ENCODE peak calls at places on chromosomes 6 and 20, in eight cellular contexts. One of them, this sample, is unnamed.

GRCh38 chr6:19879663-19880062 is 42.5 kb downstream of the ID4 start:
- DNase-seq in cardiac muscle cell: no peak
- DNase-seq in BE2C: no peak
- DNase-seq in heart right ventricle: no peak
- DNase-seq in OCI-LY7: no peak
- DNase-seq in heart left ventricle: no peak
- DNase-seq in iPS DF 6.9: no peak
- DNase-seq in breast epithelium: no peak
- DNase-seq in this sample: no peak

GRCh38 chr6:7042056-7042653 is 65.6 kb upstream of the RREB1 start:
- DNase-seq in BE2C: no peak
- DNase-seq in breast epithelium: peak
- DNase-seq in OCI-LY7: no peak
- DNase-seq in heart left ventricle: peak
- DNase-seq in cardiac muscle cell: no peak
- DNase-seq in iPS DF 6.9: no peak
- DNase-seq in heart right ventricle: no peak
- DNase-seq in this sample: no peak

GRCh38 chr20:59010995-59011873 is 4.2 kb upstream of the CTSZ start:
- DNase-seq in breast epithelium: peak
- DNase-seq in heart right ventricle: no peak
- DNase-seq in OCI-LY7: no peak
- DNase-seq in cardiac muscle cell: no peak
- DNase-seq in iPS DF 6.9: no peak
- DNase-seq in BE2C: no peak
- DNase-seq in heart left ventricle: peak
- DNase-seq in this sample: no peak

GRCh38 chr20:46073443-46073842 is 16.3 kb downstream of the NCOA5 start:
- DNase-seq in heart right ventricle: no peak
- DNase-seq in cardiac muscle cell: no peak
- DNase-seq in heart left ventricle: no peak
- DNase-seq in BE2C: no peak
- DNase-seq in iPS DF 6.9: no peak
- DNase-seq in OCI-LY7: no peak
- DNase-seq in breast epithelium: no peak
- DNase-seq in this sample: no peak

GRCh38 chr6:11292837-11293236 is 60.4 kb upstream of the NEDD9 start:
- DNase-seq in heart right ventricle: no peak
- DNase-seq in OCI-LY7: no peak
- DNase-seq in breast epithelium: no peak
- DNase-seq in cardiac muscle cell: no peak
- DNase-seq in BE2C: no peak
- DNase-seq in iPS DF 6.9: no peak
- DNase-seq in heart left ventricle: no peak
- DNase-seq in this sample: no peak

GRCh38 chr20:62618622-62619529 is 23.4 kb upstream of the SLCO4A1 start:
- DNase-seq in breast epithelium: no peak
- DNase-seq in heart right ventricle: no peak
- DNase-seq in BE2C: no peak
- DNase-seq in OCI-LY7: peak
- DNase-seq in iPS DF 6.9: no peak
- DNase-seq in heart left ventricle: no peak
- DNase-seq in cardiac muscle cell: no peak
- DNase-seq in this sample: peak

GRCh38 chr6:80638222-80639055 is 532.0 kb downstream of the BCKDHB start:
- DNase-seq in breast epithelium: peak
- DNase-seq in heart right ventricle: no peak
- DNase-seq in heart left ventricle: no peak
- DNase-seq in iPS DF 6.9: no peak
- DNase-seq in cardiac muscle cell: peak
- DNase-seq in OCI-LY7: no peak
- DNase-seq in BE2C: peak
- DNase-seq in this sample: no peak

GRCh38 chr20:50335105-50335504 is 144.5 kb downstream of the CEBPB start:
- DNase-seq in iPS DF 6.9: peak
- DNase-seq in OCI-LY7: peak
- DNase-seq in heart left ventricle: no peak
- DNase-seq in heart right ventricle: no peak
- DNase-seq in cardiac muscle cell: peak
- DNase-seq in breast epithelium: peak
- DNase-seq in BE2C: peak
- DNase-seq in this sample: peak

GRCh38 chr20:57880155-57880648 is 170.4 kb upstream of the PMEPA1 start:
- DNase-seq in OCI-LY7: no peak
- DNase-seq in heart left ventricle: peak
- DNase-seq in cardiac muscle cell: no peak
- DNase-seq in iPS DF 6.9: no peak
- DNase-seq in BE2C: no peak
- DNase-seq in breast epithelium: peak
- DNase-seq in heart right ventricle: no peak
- DNase-seq in this sample: no peak

GRCh38 chr6:52881996-52882841 is 27.3 kb downstream of the GSTA3 start:
- DNase-seq in heart right ventricle: peak
- DNase-seq in BE2C: peak
- DNase-seq in cardiac muscle cell: peak
- DNase-seq in heart left ventricle: peak
- DNase-seq in OCI-LY7: peak
- DNase-seq in iPS DF 6.9: peak
- DNase-seq in breast epithelium: peak
- DNase-seq in this sample: peak

GRCh38 chr6:99746261-99746895 is 139.7 kb downstream of the PRDM13 start:
- DNase-seq in heart left ventricle: peak
- DNase-seq in cardiac muscle cell: peak
- DNase-seq in heart right ventricle: no peak
- DNase-seq in OCI-LY7: peak
- DNase-seq in iPS DF 6.9: peak
- DNase-seq in breast epithelium: peak
- DNase-seq in BE2C: peak
- DNase-seq in this sample: peak

GRCh38 chr6:42901538-42901957 is 14.3 kb upstream of the PTCRA start:
- DNase-seq in heart right ventricle: peak
- DNase-seq in iPS DF 6.9: peak
- DNase-seq in cardiac muscle cell: peak
- DNase-seq in breast epithelium: peak
- DNase-seq in heart left ventricle: peak
- DNase-seq in BE2C: peak
- DNase-seq in OCI-LY7: peak
- DNase-seq in this sample: peak

GRCh38 chr20:2327620-2328555 is 32.1 kb downstream of the TGM3 start:
- DNase-seq in heart right ventricle: no peak
- DNase-seq in breast epithelium: no peak
- DNase-seq in OCI-LY7: no peak
- DNase-seq in iPS DF 6.9: no peak
- DNase-seq in heart left ventricle: no peak
- DNase-seq in BE2C: no peak
- DNase-seq in cardiac muscle cell: no peak
- DNase-seq in this sample: no peak

GRCh38 chr6:4486543-4487319 is 289.5 kb upstream of the CDYL start:
- DNase-seq in iPS DF 6.9: no peak
- DNase-seq in breast epithelium: no peak
- DNase-seq in heart left ventricle: no peak
- DNase-seq in BE2C: no peak
- DNase-seq in heart right ventricle: no peak
- DNase-seq in OCI-LY7: no peak
- DNase-seq in cardiac muscle cell: peak
- DNase-seq in this sample: no peak

DNA sequence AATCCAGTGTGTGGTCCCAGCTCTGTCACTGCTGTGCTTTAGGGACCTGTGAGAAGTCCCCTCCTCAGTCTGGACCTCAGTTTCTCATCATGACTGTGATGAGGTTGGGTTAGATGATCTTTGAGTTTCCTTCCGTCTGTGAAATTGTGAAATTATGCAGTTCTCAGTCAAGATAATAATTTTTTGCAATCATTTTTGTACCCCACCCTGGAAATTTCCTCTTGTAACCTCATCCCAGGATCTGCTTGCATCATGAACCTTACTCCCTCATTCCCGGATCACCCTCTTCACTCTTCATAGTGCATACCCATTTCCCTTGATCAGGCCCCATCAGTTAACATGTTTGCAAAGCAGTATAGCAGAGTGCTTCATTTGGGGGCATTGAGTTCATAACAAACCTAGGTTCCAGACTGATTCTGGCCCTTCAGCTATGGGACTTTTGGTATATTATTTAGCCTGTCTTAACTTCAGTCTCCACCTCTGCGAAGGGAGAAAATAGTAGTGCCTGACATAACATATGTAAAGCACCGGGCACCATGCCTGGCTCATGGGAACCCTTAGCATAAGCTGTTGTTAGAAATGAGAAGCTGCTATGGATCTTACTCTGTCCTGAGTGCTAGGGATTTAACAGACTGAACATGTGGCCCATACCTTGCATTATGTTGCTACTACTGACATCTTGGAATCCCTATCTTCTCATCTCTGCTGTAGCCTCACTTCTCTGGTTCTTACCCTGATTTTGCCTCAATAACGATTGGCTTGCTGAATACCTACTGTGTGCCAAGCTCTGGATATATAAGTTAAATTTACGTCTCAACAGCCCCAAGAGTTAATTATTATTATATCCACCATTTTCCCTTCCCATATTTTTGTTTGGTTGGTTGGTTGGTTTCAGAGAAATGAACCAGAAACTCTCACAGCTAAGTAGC is 1.4 kb downstream of the ZNF76 start:
- DNase-seq in heart left ventricle: no peak
- DNase-seq in BE2C: no peak
- DNase-seq in breast epithelium: no peak
- DNase-seq in heart right ventricle: no peak
- DNase-seq in cardiac muscle cell: no peak
- DNase-seq in iPS DF 6.9: no peak
- DNase-seq in OCI-LY7: no peak
- DNase-seq in this sample: no peak
- H3K4me3 ChIP-seq in heart left ventricle: peak
- H3K4me3 ChIP-seq in BE2C: peak
- H3K4me3 ChIP-seq in breast epithelium: peak
- H3K4me3 ChIP-seq in heart right ventricle: peak
- H3K4me3 ChIP-seq in cardiac muscle cell: peak
- H3K4me3 ChIP-seq in iPS DF 6.9: no peak
- H3K4me3 ChIP-seq in OCI-LY7: peak
- H3K4me3 ChIP-seq in this sample: peak

GRCh38 chr6:167351656-167352354 is 26.9 kb downstream of the TTLL2 start:
- DNase-seq in breast epithelium: no peak
- DNase-seq in heart right ventricle: no peak
- DNase-seq in heart left ventricle: no peak
- DNase-seq in BE2C: no peak
- DNase-seq in OCI-LY7: no peak
- DNase-seq in iPS DF 6.9: no peak
- DNase-seq in cardiac muscle cell: no peak
- DNase-seq in this sample: peak
- H3K4me3 ChIP-seq in breast epithelium: peak
- H3K4me3 ChIP-seq in heart right ventricle: peak
- H3K4me3 ChIP-seq in heart left ventricle: peak
- H3K4me3 ChIP-seq in BE2C: peak
- H3K4me3 ChIP-seq in OCI-LY7: no peak
- H3K4me3 ChIP-seq in iPS DF 6.9: no peak
- H3K4me3 ChIP-seq in cardiac muscle cell: no peak
- H3K4me3 ChIP-seq in this sample: no peak

DNA sequence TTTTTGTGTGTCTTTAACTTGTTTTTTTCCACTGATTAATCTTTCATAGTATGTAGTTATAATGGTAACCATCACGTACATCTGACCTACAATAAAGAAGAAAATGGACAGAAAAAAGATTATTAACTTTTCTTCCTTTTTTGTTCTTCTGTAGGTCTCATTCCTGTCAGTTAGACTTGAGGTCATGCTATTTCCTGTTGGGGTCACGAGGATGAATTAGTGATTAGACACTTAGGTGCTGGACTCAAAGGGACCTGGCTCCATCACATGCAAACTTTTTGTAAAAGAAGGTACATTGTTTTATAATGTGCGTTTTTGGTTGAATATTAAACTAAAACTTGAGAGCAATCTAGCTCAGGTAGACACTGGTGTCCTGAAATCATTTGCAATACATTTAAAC is 14.8 kb downstream of the MARCKS start:
- DNase-seq in heart right ventricle: no peak
- DNase-seq in OCI-LY7: no peak
- DNase-seq in iPS DF 6.9: no peak
- DNase-seq in heart left ventricle: no peak
- DNase-seq in cardiac muscle cell: no peak
- DNase-seq in BE2C: no peak
- DNase-seq in breast epithelium: no peak
- DNase-seq in this sample: no peak
- H3K4me3 ChIP-seq in heart right ventricle: no peak
- H3K4me3 ChIP-seq in OCI-LY7: no peak
- H3K4me3 ChIP-seq in iPS DF 6.9: no peak
- H3K4me3 ChIP-seq in heart left ventricle: no peak
- H3K4me3 ChIP-seq in cardiac muscle cell: no peak
- H3K4me3 ChIP-seq in BE2C: no peak
- H3K4me3 ChIP-seq in breast epithelium: no peak
- H3K4me3 ChIP-seq in this sample: peak

DNA sequence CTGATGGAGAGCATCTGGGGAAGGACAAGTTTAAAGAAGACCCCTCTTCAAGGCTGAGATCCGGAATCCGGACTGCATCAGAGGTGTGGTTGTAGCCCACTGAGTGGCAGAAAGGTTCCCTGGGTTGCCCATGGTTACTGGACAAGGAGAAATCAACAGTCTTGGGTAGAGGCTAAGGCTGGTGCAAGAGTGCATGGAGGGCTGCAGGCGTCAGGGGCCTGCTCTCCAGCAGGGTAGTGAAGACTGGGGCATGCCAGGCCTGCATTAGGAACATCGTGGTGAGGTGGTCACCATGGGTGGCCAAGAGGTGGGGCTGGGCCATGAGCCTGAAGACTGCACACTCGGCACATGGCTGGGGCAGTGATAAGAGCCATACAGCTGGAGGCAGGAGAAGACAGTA is 91.2 kb downstream of the RNF182 start:
- DNase-seq in breast epithelium: no peak
- DNase-seq in OCI-LY7: no peak
- DNase-seq in iPS DF 6.9: no peak
- DNase-seq in BE2C: no peak
- DNase-seq in heart right ventricle: no peak
- DNase-seq in heart left ventricle: no peak
- DNase-seq in cardiac muscle cell: no peak
- DNase-seq in this sample: no peak
- H3K4me3 ChIP-seq in breast epithelium: no peak
- H3K4me3 ChIP-seq in OCI-LY7: no peak
- H3K4me3 ChIP-seq in iPS DF 6.9: no peak
- H3K4me3 ChIP-seq in BE2C: no peak
- H3K4me3 ChIP-seq in heart right ventricle: no peak
- H3K4me3 ChIP-seq in heart left ventricle: no peak
- H3K4me3 ChIP-seq in cardiac muscle cell: no peak
- H3K4me3 ChIP-seq in this sample: no peak

This sample was measured in GM12864.